ENCODE peak calls at places on chromosomes 6 and 20, in four cellular contexts. U is A549, L is HepG2, Z is K562. H is an unnamed sample.

GRCh38 chr6:43496370-43497128 is 13.6 kb downstream of the LRRC73 start:
- DNase-seq in U (peak), L (peak), Z (peak), H (peak)

GRCh38 chr20:10453241-10453640 is 18.1 kb downstream of the SLX4IP start:
- DNase-seq in U (no peak), L (no peak), Z (no peak), H (no peak)

GRCh38 chr6:16947461-16948159 is 154.2 kb upstream of the STMND1 start:
- DNase-seq in U (no peak), L (peak), Z (no peak), H (no peak)

GRCh38 chr6:31933537-31933936 is 6.0 kb downstream of the C2 start:
- DNase-seq in U (no peak), L (no peak), Z (no peak), H (no peak)

GRCh38 chr6:19417713-19418112 is 419.5 kb upstream of the ID4 start:
- DNase-seq in U (no peak), L (no peak), Z (no peak), H (no peak)

GRCh38 chr20:34600892-34601653 is 42.6 kb downstream of the MAP1LC3A start:
- DNase-seq in U (no peak), L (no peak), Z (no peak), H (no peak)

GRCh38 chr20:6665621-6666345 is 101.7 kb upstream of the BMP2 start:
- DNase-seq in U (no peak), L (peak), Z (no peak), H (no peak)

GRCh38 chr6:136744889-136745288 is 47.4 kb downstream of the MAP3K5 start:
- DNase-seq in U (no peak), L (no peak), Z (no peak), H (no peak)

GRCh38 chr6:93017213-93017612 is 402.1 kb downstream of the EPHA7 start:
- DNase-seq in U (no peak), L (peak), Z (no peak), H (peak)

GRCh38 chr6:113595921-113596376 is 261.2 kb upstream of the MARCKS start:
- DNase-seq in U (no peak), L (no peak), Z (no peak), H (no peak)

GRCh38 chr20:52965819-52966218 is 6.3 kb upstream of the TSHZ2 start:
- DNase-seq in U (no peak), L (no peak), Z (no peak), H (no peak)

GRCh38 chr20:1467355-1468116 is 887 bp upstream of the NSFL1C start:
- DNase-seq in U (no peak), L (peak), Z (peak), H (no peak)

GRCh38 chr20:42484790-42485365 is 704.8 kb downstream of the PTPRT start:
- DNase-seq in U (no peak), L (no peak), Z (no peak), H (no peak)

GRCh38 chr6:43173496-43174262 is 2.6 kb downstream of the SRF start:
- DNase-seq in U (no peak), L (no peak), Z (no peak), H (no peak)

GRCh38 chr6:157227202-157228166 is 95.8 kb downstream of the TMEM242 start:
- DNase-seq in U (peak), L (no peak), Z (peak), H (no peak)

GRCh38 chr6:75850026-75850385 is 101.0 kb downstream of the MYO6 start:
- DNase-seq in U (no peak), L (no peak), Z (no peak), H (no peak)

GRCh38 chr6:99822741-99823512 is 171.1 kb downstream of the MCHR2 start:
- DNase-seq in U (peak), L (peak), Z (peak), H (no peak)

GRCh38 chr6:35165630-35166071 is 24.5 kb upstream of the TCP11 start:
- DNase-seq in U (no peak), L (peak), Z (no peak), H (no peak)

GRCh38 chr20:36541227-36542018 is at the start of gene MYL9:
- DNase-seq in U (no peak), L (no peak), Z (peak), H (peak)

GRCh38 chr6:90343581-90343980 is 46.9 kb upstream of the BACH2 start:
- DNase-seq in U (no peak), L (no peak), Z (no peak), H (no peak)

GRCh38 chr6:69005194-69005593 is 370.1 kb downstream of the ADGRB3 start:
- DNase-seq in U (no peak), L (no peak), Z (no peak), H (no peak)

GRCh38 chr20:17023811-17024210 is 203.0 kb upstream of the PCSK2 start:
- DNase-seq in U (no peak), L (no peak), Z (no peak), H (peak)

GRCh38 chr6:85389180-85389797 is 60.6 kb upstream of the NT5E start:
- DNase-seq in U (no peak), L (no peak), Z (no peak), H (no peak)

GRCh38 chr20:35216541-35216940 is 9.9 kb upstream of the MMP24 start:
- DNase-seq in U (no peak), L (no peak), Z (no peak), H (no peak)

GRCh38 chr20:33234050-33234449 is 1.7 kb upstream of the BPIFA1 start:
- DNase-seq in U (no peak), L (no peak), Z (no peak), H (no peak)

GRCh38 chr6:7086488-7086887 is 21.3 kb upstream of the RREB1 start:
- DNase-seq in U (no peak), L (no peak), Z (no peak), H (no peak)

GRCh38 chr6:118725944-118726343 is 74.6 kb upstream of the CEP85L start:
- DNase-seq in U (no peak), L (no peak), Z (no peak), H (no peak)

GRCh38 chr6:39681566-39682250 is 43.5 kb downstream of the KIF6 start:
- DNase-seq in U (no peak), L (no peak), Z (no peak), H (no peak)

GRCh38 chr6:149896491-149896890 is 1.4 kb downstream of the RAET1E start:
- DNase-seq in U (no peak), L (no peak), Z (no peak), H (no peak)

GRCh38 chr6:2854394-2854982 is 12.8 kb upstream of the SERPINB1 start:
- DNase-seq in U (no peak), L (no peak), Z (no peak), H (no peak)

GRCh38 chr6:22231616-22232015 is 65.2 kb downstream of the PRL start:
- DNase-seq in U (no peak), L (no peak), Z (no peak), H (no peak)

GRCh38 chr6:166236586-166236985 is 68.9 kb upstream of the TBXT start:
- DNase-seq in U (no peak), L (no peak), Z (no peak), H (no peak)

GRCh38 chr6:75317503-75318206 is 33.1 kb upstream of the TMEM30A start:
- DNase-seq in U (no peak), L (no peak), Z (no peak), H (no peak)

GRCh38 chr20:38109657-38110524 is 55.2 kb downstream of the TGM2 start:
- DNase-seq in U (peak), L (peak), Z (no peak), H (no peak)

GRCh38 chr6:159742165-159742564 is 14.9 kb downstream of the WTAP start:
- DNase-seq in U (no peak), L (no peak), Z (no peak), H (no peak)

GRCh38 chr6:4403023-4403752 is 267.8 kb upstream of the ECI2 start:
- DNase-seq in U (no peak), L (no peak), Z (no peak), H (no peak)

GRCh38 chr6:11600251-11600650 is 62.7 kb downstream of the TMEM170B start:
- DNase-seq in U (no peak), L (no peak), Z (no peak), H (no peak)

GRCh38 chr6:52517502-52518278 is 59.2 kb downstream of the TRAM2 start:
- DNase-seq in U (peak), L (peak), Z (peak), H (peak)

GRCh38 chr6:160931378-160932343 is 59.9 kb upstream of the MAP3K4 start:
- DNase-seq in U (no peak), L (no peak), Z (no peak), H (no peak)
- TF ChIP-seq HMGXB4 in U (no peak), L (no peak), Z (no peak), H (no peak)

DNA sequence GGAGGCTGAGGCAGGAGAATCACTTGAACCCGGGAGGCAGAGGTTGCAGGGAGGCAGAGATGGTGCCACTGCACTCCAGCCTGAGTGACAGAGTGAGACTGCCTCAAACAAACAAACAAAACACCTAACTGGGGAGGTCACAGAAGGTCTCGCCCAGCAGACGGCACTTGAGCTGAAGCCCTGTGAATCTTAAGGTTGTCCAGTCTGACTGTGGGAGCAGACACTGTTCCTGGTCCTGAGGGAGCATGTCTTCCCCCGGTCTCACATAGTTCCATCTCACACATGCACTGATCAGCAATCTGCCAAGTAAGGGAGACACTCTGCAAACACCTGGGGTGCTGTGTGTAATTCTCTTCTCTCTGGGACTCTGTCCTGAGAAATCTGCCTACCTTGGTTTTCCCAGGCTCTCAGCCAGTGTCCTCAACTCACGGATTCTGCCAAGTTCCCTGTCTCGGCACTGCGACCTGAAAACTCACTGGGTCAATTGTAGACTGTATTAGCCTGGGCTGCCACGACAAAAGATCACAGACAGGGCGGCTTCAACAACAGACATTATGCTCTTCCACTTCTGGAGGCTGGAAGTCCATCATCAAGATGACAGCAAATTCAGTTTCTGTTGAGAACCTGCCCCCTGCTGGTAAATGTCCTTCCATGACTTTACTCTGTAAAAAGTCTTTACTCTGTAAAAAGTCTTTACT is 94.3 kb downstream of the JPH2 start:
- DNase-seq in U (no peak), L (peak), Z (no peak), H (no peak)
- TF ChIP-seq HMGXB4 in U (no peak), L (no peak), Z (no peak), H (no peak)

DNA sequence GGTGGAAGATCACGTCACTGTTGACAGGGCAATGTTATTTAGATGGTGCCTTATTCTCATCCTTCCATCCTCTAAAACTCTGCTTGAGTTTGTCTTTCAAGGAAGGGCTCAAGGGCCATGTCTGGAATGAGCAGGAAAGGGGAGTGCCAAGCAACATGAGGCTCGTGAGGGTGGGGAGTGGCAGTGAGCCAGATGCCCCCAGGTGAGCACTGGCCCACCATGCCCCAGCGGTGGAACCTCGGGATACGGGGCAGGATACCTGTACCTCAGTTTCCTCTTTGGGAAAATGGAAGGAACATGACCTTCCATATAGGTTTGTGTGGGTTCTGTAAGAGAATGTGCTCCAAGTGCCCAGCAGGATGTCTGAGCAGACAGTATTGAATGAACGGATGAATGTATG is 337.4 kb downstream of the TAF4 start:
- DNase-seq in U (no peak), L (no peak), Z (no peak), H (no peak)
- TF ChIP-seq HMGXB4 in U (no peak), L (no peak), Z (no peak), H (no peak)

GRCh38 chr6:111105578-111105977 is 18.3 kb downstream of the SLC16A10 start:
- DNase-seq in U (peak), L (peak), Z (no peak), H (no peak)
- TF ChIP-seq HMGXB4 in U (no peak), L (peak), Z (no peak), H (no peak)

GRCh38 chr6:138637822-138638221 is 135.7 kb upstream of the CCDC28A start:
- DNase-seq in U (no peak), L (no peak), Z (no peak), H (no peak)
- TF ChIP-seq HMGXB4 in U (no peak), L (no peak), Z (no peak), H (no peak)

DNA sequence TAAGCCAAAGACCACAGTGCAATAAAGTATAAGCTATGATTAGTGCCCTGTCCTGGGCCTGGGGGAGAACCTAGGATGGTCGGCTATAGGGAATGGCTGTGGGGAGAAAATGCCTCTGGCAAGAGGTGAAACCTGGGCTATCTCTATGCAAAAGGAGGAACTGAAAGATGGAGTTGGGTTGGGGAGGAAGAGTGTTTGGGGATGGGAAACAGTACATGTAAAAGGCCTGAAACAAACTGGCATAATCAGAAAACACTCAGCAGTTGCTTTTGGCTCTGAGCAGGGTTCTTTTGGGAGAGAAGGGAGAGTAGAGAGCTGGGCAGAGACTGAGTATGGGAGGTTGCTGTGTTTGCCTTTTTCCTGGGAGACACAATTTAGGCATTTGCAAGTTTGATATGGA is 31.9 kb upstream of the FUCA2 start:
- DNase-seq in U (no peak), L (no peak), Z (no peak), H (no peak)
- TF ChIP-seq HMGXB4 in U (no peak), L (no peak), Z (no peak), H (no peak)

DNA sequence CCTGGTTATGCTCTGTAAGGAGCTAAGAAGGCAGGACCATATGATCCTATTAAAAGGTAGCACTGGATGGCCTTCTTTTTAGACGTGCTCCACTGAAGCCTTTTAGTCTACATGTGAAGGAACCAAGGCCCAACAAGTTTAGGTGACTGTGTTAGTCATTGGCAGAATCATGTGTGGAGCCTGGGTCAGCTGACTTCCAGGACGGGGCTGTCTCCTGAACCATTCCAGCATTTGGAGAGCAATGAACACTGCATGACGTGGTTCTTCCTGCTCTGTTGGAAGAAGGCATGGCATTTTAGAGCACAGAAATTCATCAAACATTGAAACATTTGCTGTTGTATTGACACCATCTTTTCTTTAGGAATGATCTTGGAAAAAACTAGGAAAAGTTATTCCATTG is 87.8 kb upstream of the TIAM2 start:
- DNase-seq in U (no peak), L (no peak), Z (no peak), H (no peak)
- TF ChIP-seq HMGXB4 in U (no peak), L (no peak), Z (no peak), H (no peak)

DNA sequence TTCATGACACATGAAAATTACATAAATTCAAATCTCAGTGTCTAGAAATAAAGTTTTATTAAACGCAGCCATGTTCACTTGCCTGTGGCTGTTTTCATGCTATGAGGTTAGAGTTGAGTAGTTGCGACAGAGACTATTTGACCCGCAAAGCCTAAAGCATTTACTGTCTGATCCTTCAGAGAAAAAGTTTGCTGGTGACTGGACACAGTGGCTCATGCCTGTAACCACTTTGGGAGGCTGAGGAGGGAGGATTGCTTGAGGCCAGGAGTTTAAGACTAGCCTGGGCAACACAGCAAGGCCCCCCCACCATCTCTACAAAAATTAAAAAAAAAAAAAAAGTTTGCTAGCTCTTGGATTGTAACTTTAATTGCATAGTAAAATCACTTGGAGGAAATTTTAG is 9.2 kb downstream of the SMIM28 start:
- DNase-seq in U (no peak), L (no peak), Z (no peak), H (no peak)
- TF ChIP-seq HMGXB4 in U (no peak), L (no peak), Z (no peak), H (no peak)

GRCh38 chr6:124795879-124796838 is 166.1 kb upstream of the RNF217 start:
- DNase-seq in U (no peak), L (no peak), Z (peak), H (peak)
- TF ChIP-seq HMGXB4 in U (no peak), L (no peak), Z (no peak), H (no peak)

H was measured in WTC11.